ENCODE peak calls at places on chromosomes 16 and 17, in ten cellular contexts. N is IMR-90, T is mammary epithelial cell, D is body of pancreas, Z is uterus, B is HFF-Myc, X is kidney, P is transverse colon, U is thyroid gland, W is cardiac muscle cell. C is an unnamed sample.
A peak's percentile ranks its signal among the peaks of the same experiment; 100 is the strongest.

GRCh38 chr17:19719365-19720209 is 3.2 kb upstream of the SLC47A2 start:
- DNase-seq in N (no peak), T (peak; percentile 88), D (no peak), Z (no peak), B (no peak), X (peak; percentile 72), P (peak; percentile 52), U (no peak), W (no peak), C (no peak)

GRCh38 chr17:37131670-37132620 is 183.2 kb downstream of the AATF start:
- DNase-seq in N (no peak), T (no peak), D (no peak), Z (no peak), B (no peak), X (no peak), P (peak; percentile 22), U (no peak), W (no peak), C (no peak)

GRCh38 chr17:38442548-38442947 is 14.3 kb downstream of the ARHGAP23 start:
- DNase-seq in N (no peak), T (no peak), D (no peak), Z (peak; percentile 18), B (no peak), X (no peak), P (no peak), U (no peak), W (no peak), C (no peak)

GRCh38 chr16:81070979-81071378 is 6.1 kb downstream of the C16orf46 start:
- DNase-seq in N (no peak), T (no peak), D (no peak), Z (no peak), B (no peak), X (no peak), P (no peak), U (no peak), W (no peak), C (no peak)

GRCh38 chr17:4625181-4625601 is 16.3 kb downstream of the ALOX15 start:
- DNase-seq in N (peak; percentile 13), T (no peak), D (no peak), Z (no peak), B (no peak), X (no peak), P (no peak), U (no peak), W (no peak), C (peak; percentile 31)

GRCh38 chr17:77235370-77236080 is 94.8 kb downstream of the SEC14L1 start:
- DNase-seq in N (peak; percentile 88), T (no peak), D (no peak), Z (no peak), B (peak; percentile 93), X (peak; percentile 80), P (no peak), U (peak; percentile 86), W (no peak), C (peak; percentile 70)

GRCh38 chr16:58020628-58021521 is 4.7 kb upstream of the MMP15 start:
- DNase-seq in N (peak; percentile 43), T (no peak), D (peak; percentile 70), Z (peak; percentile 66), B (no peak), X (peak; percentile 53), P (peak; percentile 72), U (peak; percentile 75), W (peak; percentile 64), C (no peak)

GRCh38 chr17:70365098-70365583 is 195.8 kb downstream of the KCNJ2 start:
- DNase-seq in N (peak; percentile 78), T (peak; percentile 6), D (no peak), Z (no peak), B (no peak), X (no peak), P (no peak), U (no peak), W (no peak), C (peak; percentile 58)

GRCh38 chr16:59686405-59686804 is 952.3 kb upstream of the GOT2 start:
- DNase-seq in N (no peak), T (no peak), D (no peak), Z (no peak), B (no peak), X (peak; percentile 33), P (no peak), U (no peak), W (no peak), C (no peak)

GRCh38 chr16:4111748-4112696 is 4.2 kb downstream of the ADCY9 start:
- DNase-seq in N (peak; percentile 55), T (peak; percentile 33), D (no peak), Z (no peak), B (no peak), X (peak; percentile 46), P (peak; percentile 24), U (no peak), W (no peak), C (no peak)

GRCh38 chr16:70453891-70454220 is 539 bp upstream of the FCSK start:
- DNase-seq in N (no peak), T (no peak), D (no peak), Z (no peak), B (no peak), X (no peak), P (no peak), U (peak; percentile 23), W (no peak), C (no peak)

GRCh38 chr16:79261461-79261860 is 339.1 kb downstream of the MAF start:
- DNase-seq in N (no peak), T (no peak), D (peak; percentile 19), Z (no peak), B (no peak), X (no peak), P (peak; percentile 52), U (peak; percentile 42), W (peak; percentile 55), C (no peak)

GRCh38 chr17:68910256-68910705 is 44.9 kb downstream of the ABCA8 start:
- DNase-seq in N (peak; percentile 4), T (peak; percentile 5), D (no peak), Z (peak; percentile 27), B (no peak), X (peak; percentile 39), P (no peak), U (no peak), W (no peak), C (no peak)

DNA sequence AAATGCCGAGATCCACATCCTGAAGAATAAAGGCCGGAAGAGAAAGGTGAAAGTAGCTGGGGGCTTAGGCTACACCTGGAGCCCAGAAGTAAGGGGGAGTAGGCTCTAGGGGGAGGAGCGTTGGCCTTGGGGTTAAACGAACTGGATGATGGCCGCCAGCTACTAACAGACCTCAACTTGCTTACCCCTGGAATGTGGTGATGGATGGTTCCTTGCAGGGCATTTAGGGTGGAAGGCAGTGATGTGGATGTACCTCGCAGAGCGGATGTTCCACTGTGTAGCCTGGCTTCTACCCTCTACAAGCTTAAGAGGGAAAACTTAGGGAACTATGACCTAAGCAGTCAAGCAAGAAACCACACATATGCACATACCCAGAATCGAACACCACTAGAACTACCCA is 2.3 kb upstream of the MAZ start:
- DNase-seq in N (no peak), T (no peak), D (no peak), Z (no peak), B (no peak), X (peak; percentile 42), P (no peak), U (no peak), W (no peak), C (no peak)
- H3K4me3 ChIP-seq in N (no peak overlapping the region), T (no peak overlapping the region), D (no peak overlapping the region), Z (no peak overlapping the region), B (no peak overlapping the region), X (peak overlapping the region; percentile 85), P (no peak overlapping the region), U (no peak overlapping the region), W (no peak overlapping the region), C (no peak overlapping the region)

DNA sequence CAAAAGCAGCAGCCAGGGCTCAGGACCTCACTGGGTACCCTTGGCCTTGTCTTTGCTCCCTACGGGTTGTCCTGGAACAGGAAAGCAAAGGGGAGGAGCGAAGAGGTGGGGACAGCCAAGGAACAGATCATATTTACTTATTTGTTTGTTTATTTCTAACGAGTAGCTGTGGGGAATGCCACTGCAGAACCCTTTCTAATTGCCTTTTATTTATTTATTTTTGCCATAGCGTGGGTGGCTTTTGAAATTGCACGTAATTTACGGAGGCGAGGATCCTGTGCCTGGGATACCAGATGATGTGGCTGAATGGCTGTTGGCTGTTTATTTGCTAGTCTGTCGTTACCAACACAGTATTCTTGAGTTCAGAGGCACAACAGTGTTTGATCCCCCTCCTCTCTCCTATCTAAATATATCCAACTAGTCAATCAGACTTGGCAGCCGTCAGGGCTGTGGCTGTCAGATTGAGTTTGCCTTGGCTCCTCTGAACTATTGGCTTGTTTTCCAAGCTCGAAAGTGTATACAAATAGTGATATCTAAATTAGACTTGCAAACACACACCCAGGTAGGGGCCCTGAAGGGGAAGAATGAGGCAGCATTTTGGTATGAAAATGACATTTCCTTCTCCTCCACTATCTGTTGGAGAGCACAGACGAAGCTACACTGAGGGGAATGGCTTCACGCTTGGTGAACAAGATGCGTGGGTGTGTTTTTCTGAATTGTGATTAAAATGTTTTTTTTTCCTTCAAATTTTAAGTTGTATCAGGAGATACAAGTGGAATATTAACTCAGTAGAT is 110.4 kb downstream of the MSI2 start:
- DNase-seq in N (no peak), T (no peak), D (no peak), Z (no peak), B (no peak), X (no peak), P (no peak), U (no peak), W (no peak), C (no peak)
- H3K4me3 ChIP-seq in N (no peak overlapping the region), T (no peak overlapping the region), D (no peak overlapping the region), Z (no peak overlapping the region), B (no peak overlapping the region), X (no peak overlapping the region), P (no peak overlapping the region), U (no peak overlapping the region), W (no peak overlapping the region), C (no peak overlapping the region)

DNA sequence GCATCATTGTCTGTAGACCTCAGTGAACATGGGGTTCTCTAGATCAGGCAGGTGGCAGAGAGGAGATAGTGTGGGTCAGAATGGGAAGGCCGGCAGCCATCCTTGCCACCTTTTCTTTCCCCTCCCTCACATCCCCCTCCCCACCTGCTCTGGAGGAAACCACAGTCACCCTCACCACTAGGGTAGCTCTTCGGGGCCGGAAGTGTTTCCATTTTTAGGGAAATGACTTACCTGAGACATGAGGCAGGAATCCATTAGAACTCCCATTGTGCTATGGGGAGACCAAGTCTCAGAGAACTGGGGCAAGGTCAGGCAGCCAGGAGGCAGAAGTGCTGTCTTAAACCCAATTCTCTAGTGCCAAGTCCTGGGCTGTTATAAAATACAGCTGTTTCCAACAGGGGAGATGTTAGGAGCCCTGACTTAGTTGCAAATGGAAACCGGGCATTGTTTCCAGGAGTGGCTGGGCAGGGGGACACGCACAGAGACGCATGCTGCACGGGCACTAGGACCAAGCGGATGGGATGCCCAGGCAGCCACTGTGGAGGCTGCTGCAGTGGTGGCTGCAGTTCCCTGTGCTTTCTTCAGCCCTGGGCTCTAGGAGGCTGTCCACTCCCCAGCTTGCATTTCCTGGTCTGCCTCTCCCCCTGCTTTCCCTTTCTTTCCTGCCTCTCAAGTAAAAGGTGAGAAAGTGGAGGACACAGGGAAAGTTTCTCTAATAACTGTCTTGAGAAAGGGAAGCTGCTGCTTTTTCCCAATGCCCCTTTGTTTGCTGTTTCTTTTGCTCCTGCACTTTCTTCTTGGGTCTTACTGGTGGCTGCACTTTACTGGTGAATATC is 2.8 kb downstream of the HAS3 start:
- DNase-seq in N (no peak), T (no peak), D (no peak), Z (no peak), B (no peak), X (no peak), P (no peak), U (no peak), W (peak; percentile 24), C (no peak)
- H3K4me3 ChIP-seq in N (no peak overlapping the region), T (peak overlapping the region; percentile 88), D (no peak overlapping the region), Z (no peak overlapping the region), B (no peak overlapping the region), X (no peak overlapping the region), P (no peak overlapping the region), U (no peak overlapping the region), W (peak overlapping the region; percentile 49), C (no peak overlapping the region)

GRCh38 chr17:54900457-54901229 is at the start of gene TOM1L1:
- DNase-seq in N (peak; percentile 46), T (peak; percentile 78), D (peak; percentile 87), Z (peak; percentile 34), B (no peak), X (peak; percentile 91), P (peak; percentile 89), U (peak; percentile 85), W (peak; percentile 88), C (no peak)
- H3K4me3 ChIP-seq in N (peak within 1 kb of the TSS; percentile 82), T (peak within 1 kb of the TSS; percentile 82), D (peak within 1 kb of the TSS; percentile 39), Z (peak within 1 kb of the TSS; percentile 43), B (peak within 1 kb of the TSS; percentile 61), X (no peak within 1 kb of the TSS), P (peak within 1 kb of the TSS; percentile 51), U (peak within 1 kb of the TSS; percentile 34), W (peak within 1 kb of the TSS; percentile 35), C (peak within 1 kb of the TSS; percentile 67)

C was measured in skeletal muscle cell.